ENCODE peak calls at places on chromosomes 2 and 18, in five cellular contexts. M, A, X, Z and P are unnamed samples.

GRCh38 chr2:174495365-174496012 is 8.7 kb upstream of the GPR155 start:
- DNase-seq in M (no peak), A (no peak), X (no peak), Z (peak), P (no peak)

GRCh38 chr2:129934044-129934822 is 45.2 kb upstream of the RAB6C start:
- DNase-seq in M (no peak), A (no peak), X (no peak), Z (peak), P (peak)

GRCh38 chr2:160694631-160695030 is 201.0 kb upstream of the RBMS1 start:
- DNase-seq in M (no peak), A (no peak), X (no peak), Z (no peak), P (no peak)

GRCh38 chr2:172811027-172811426 is 75.4 kb downstream of the RAPGEF4 start:
- DNase-seq in M (no peak), A (no peak), X (no peak), Z (no peak), P (no peak)

GRCh38 chr2:166375205-166375735 is 474 bp downstream of the SCN9A start:
- DNase-seq in M (no peak), A (no peak), X (no peak), Z (no peak), P (no peak)

GRCh38 chr18:76348267-76349066 is 146.6 kb downstream of the ZNF516 start:
- DNase-seq in M (no peak), A (no peak), X (no peak), Z (peak), P (no peak)

GRCh38 chr18:23237524-23238151 is 102.4 kb downstream of the CABLES1 start:
- DNase-seq in M (peak), A (no peak), X (no peak), Z (peak), P (peak)

GRCh38 chr2:3223080-3223923 is 154.3 kb downstream of the EIPR1 start:
- DNase-seq in M (peak), A (no peak), X (no peak), Z (peak), P (no peak)

GRCh38 chr2:84889332-84889731 is 8.4 kb upstream of the TRABD2A start:
- DNase-seq in M (no peak), A (no peak), X (no peak), Z (no peak), P (no peak)

GRCh38 chr2:29810956-29811355 is 110.4 kb downstream of the ALK start:
- DNase-seq in M (no peak), A (no peak), X (no peak), Z (peak), P (no peak)

GRCh38 chr2:30349691-30350090 is 97.4 kb upstream of the LCLAT1 start:
- DNase-seq in M (no peak), A (no peak), X (no peak), Z (no peak), P (no peak)

GRCh38 chr2:70712916-70713315 is 55.1 kb downstream of the ADD2 start:
- DNase-seq in M (peak), A (no peak), X (no peak), Z (peak), P (no peak)

GRCh38 chr2:157338013-157338412 is 12.4 kb upstream of the ERMN start:
- DNase-seq in M (no peak), A (no peak), X (no peak), Z (no peak), P (no peak)

GRCh38 chr2:21687589-21687988 is 563.8 kb downstream of the TDRD15 start:
- DNase-seq in M (no peak), A (no peak), X (no peak), Z (no peak), P (no peak)

GRCh38 chr18:27144672-27145071 is 40.4 kb downstream of the CHST9 start:
- DNase-seq in M (no peak), A (no peak), X (no peak), Z (no peak), P (no peak)

GRCh38 chr2:20167356-20167755 is 57.6 kb downstream of the SDC1 start:
- DNase-seq in M (no peak), A (no peak), X (no peak), Z (peak), P (no peak)

GRCh38 chr2:1714291-1715064 is 29.8 kb downstream of the PXDN start:
- DNase-seq in M (no peak), A (no peak), X (no peak), Z (peak), P (no peak)

GRCh38 chr2:79702934-79703333 is 190.1 kb downstream of the CTNNA2 start:
- DNase-seq in M (no peak), A (no peak), X (no peak), Z (no peak), P (no peak)

GRCh38 chr2:131104487-131105155 is 515 bp upstream of the PLEKHB2 start:
- DNase-seq in M (peak), A (peak), X (no peak), Z (no peak), P (peak)

GRCh38 chr18:59383831-59384230 is 24.8 kb upstream of the LMAN1 start:
- DNase-seq in M (no peak), A (no peak), X (no peak), Z (no peak), P (no peak)

GRCh38 chr2:32274289-32274688 is 3.4 kb upstream of the YIPF4 start:
- DNase-seq in M (no peak), A (no peak), X (no peak), Z (peak), P (no peak)

GRCh38 chr18:12362473-12363174 is 14.4 kb downstream of the AFG3L2 start:
- DNase-seq in M (no peak), A (no peak), X (no peak), Z (no peak), P (peak)

GRCh38 chr18:13813271-13813849 is 10.6 kb upstream of the MC5R start:
- DNase-seq in M (peak), A (peak), X (no peak), Z (peak), P (peak)

GRCh38 chr18:10726198-10727068 is 200.6 kb downstream of the NAPG start:
- DNase-seq in M (no peak), A (no peak), X (no peak), Z (no peak), P (no peak)

GRCh38 chr18:30489890-30490643 is 552.5 kb downstream of the DSC3 start:
- DNase-seq in M (no peak), A (no peak), X (no peak), Z (peak), P (no peak)

GRCh38 chr2:105768176-105768575 is 23.5 kb downstream of the NCK2 start:
- DNase-seq in M (peak), A (no peak), X (no peak), Z (peak), P (no peak)

GRCh38 chr18:59708988-59709387 is 11.8 kb upstream of the CCBE1 start:
- DNase-seq in M (no peak), A (no peak), X (no peak), Z (peak), P (no peak)

GRCh38 chr2:6944546-6944945 is 27.3 kb downstream of the RNF144A start:
- DNase-seq in M (peak), A (no peak), X (no peak), Z (no peak), P (no peak)

GRCh38 chr18:73544032-73544431 is 603.6 kb downstream of the FBXO15 start:
- DNase-seq in M (no peak), A (no peak), X (no peak), Z (no peak), P (no peak)